ENCODE peak calls at places on chromosomes 7 and 10, in five cellular contexts. Y, W, J, O and R are unnamed samples.

GRCh38 chr10:62303922-62304321 is 35.3 kb upstream of the RTKN2 start:
- DNase-seq in O (no peak), J (no peak), W (no peak), Y (no peak), R (no peak)

GRCh38 chr10:113441871-113442270 is 111.0 kb upstream of the HABP2 start:
- DNase-seq in Y (no peak), J (no peak), W (no peak), O (no peak), R (no peak)

GRCh38 chr7:73741600-73741999 is 3.0 kb upstream of the ABHD11 start:
- DNase-seq in W (no peak), Y (no peak), O (no peak), J (no peak), R (no peak)

GRCh38 chr7:20323587-20323986 is 7.1 kb upstream of the ITGB8 start:
- DNase-seq in Y (no peak), J (no peak), W (no peak), O (no peak), R (no peak)

GRCh38 chr7:31688347-31688746 is 1.3 kb downstream of the PPP1R17 start:
- DNase-seq in O (no peak), Y (no peak), J (peak; percentile 46), W (no peak), R (no peak)

GRCh38 chr7:43612599-43613589 is 30.0 kb downstream of the STK17A start:
- DNase-seq in O (no peak), J (no peak), Y (no peak), W (no peak), R (no peak)

GRCh38 chr10:99685232-99686041 is 26.1 kb downstream of the ENTPD7 start:
- DNase-seq in J (no peak), Y (no peak), O (no peak), W (no peak), R (no peak)

GRCh38 chr7:28815928-28816373 is 142.2 kb downstream of the TRIL start:
- DNase-seq in O (no peak), J (no peak), W (no peak), Y (no peak), R (no peak)

GRCh38 chr7:41096921-41097320 is 606.0 kb downstream of the INHBA start:
- DNase-seq in Y (no peak), O (no peak), W (no peak), J (no peak), R (no peak)

GRCh38 chr10:28087675-28088351 is 88.9 kb upstream of the ODAD2 start:
- DNase-seq in W (no peak), J (no peak), O (no peak), Y (no peak), R (no peak)

GRCh38 chr10:76922666-76923065 is 714.9 kb downstream of the KCNMA1 start:
- DNase-seq in W (no peak), Y (no peak), O (no peak), J (no peak), R (no peak)

GRCh38 chr10:60428387-60428737 is 38.7 kb upstream of the ANK3 start:
- DNase-seq in O (no peak), Y (no peak), W (no peak), J (no peak), R (no peak)

GRCh38 chr7:92520024-92520423 is 8.3 kb downstream of the PEX1 start:
- DNase-seq in Y (no peak), J (no peak), O (no peak), W (no peak), R (no peak)

GRCh38 chr7:26083113-26083512 is 68.9 kb upstream of the NFE2L3 start:
- DNase-seq in W (no peak), Y (no peak), O (no peak), J (no peak), R (no peak)

GRCh38 chr7:141697211-141697871 is 4.6 kb downstream of the DENND11 start:
- DNase-seq in O (no peak), W (no peak), J (no peak), Y (no peak), R (no peak)

GRCh38 chr10:125824736-125825135 is 1.4 kb downstream of the BCCIP start:
- DNase-seq in O (no peak), J (no peak), Y (no peak), W (no peak), R (no peak)

GRCh38 chr7:55574062-55574717 is 1.9 kb upstream of the VOPP1 start:
- DNase-seq in Y (no peak), W (no peak), O (no peak), J (no peak), R (no peak)

GRCh38 chr10:52682766-52683165 is 89.8 kb downstream of the MBL2 start:
- DNase-seq in J (no peak), Y (no peak), O (no peak), W (no peak), R (peak; percentile 14)

GRCh38 chr10:69406302-69406811 is 10.4 kb downstream of the TACR2 start:
- DNase-seq in W (no peak), Y (no peak), J (no peak), O (no peak), R (no peak)

GRCh38 chr7:127673902-127674301 is 21.9 kb downstream of the SND1 start:
- DNase-seq in O (no peak), J (no peak), Y (no peak), W (no peak), R (no peak)

GRCh38 chr7:116138202-116138801 is 72.0 kb upstream of the TES start:
- DNase-seq in O (peak; percentile 48), W (no peak), J (no peak), Y (no peak), R (peak; percentile 10)

GRCh38 chr7:37182011-37182478 is 266.6 kb downstream of the ELMO1 start:
- DNase-seq in Y (no peak), O (peak; percentile 71), W (peak; percentile 60), J (peak; percentile 90), R (peak; percentile 59)

GRCh38 chr7:129021656-129022055 is 33.3 kb downstream of the TNPO3 start:
- DNase-seq in O (no peak), Y (no peak), W (no peak), J (no peak), R (no peak)

GRCh38 chr7:16564909-16565426 is 38.3 kb downstream of the LRRC72 start:
- DNase-seq in Y (no peak), W (no peak), J (no peak), O (peak; percentile 66), R (no peak)

GRCh38 chr7:90411510-90411909 is 8.2 kb downstream of the CLDN12 start:
- DNase-seq in J (no peak), O (peak; percentile 10), W (no peak), Y (no peak), R (no peak)

DNA sequence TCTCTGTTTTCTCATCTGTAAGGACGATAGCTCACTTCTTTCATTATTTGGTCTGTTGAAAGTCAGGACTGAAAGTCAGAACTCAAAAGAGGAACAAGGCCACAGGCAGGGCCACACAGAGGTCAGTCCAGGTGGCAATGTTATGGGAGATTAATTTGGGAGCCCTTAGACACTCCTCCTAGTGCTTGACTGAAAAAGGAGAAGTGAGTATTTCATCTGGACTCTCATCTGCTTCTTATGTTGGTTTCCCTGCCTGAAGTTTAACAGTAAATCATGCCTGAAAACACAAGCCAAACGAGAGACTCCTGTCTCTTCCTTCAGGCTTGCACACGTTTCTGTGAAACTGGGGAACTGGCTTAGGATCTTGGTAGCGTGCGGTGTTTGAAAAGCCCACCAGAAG is 248.5 kb downstream of the BUB3 start:
- DNase-seq in W (no peak), O (no peak), J (peak; percentile 72), Y (no peak), R (no peak)
- TF ChIP-seq POLR2A in W (no peak), O (no peak), J (no peak), Y (no peak), R (no peak)

GRCh38 chr7:154688952-154689351 is 314.0 kb downstream of the PAXIP1 start:
- DNase-seq in W (no peak), Y (no peak), J (no peak), O (no peak), R (no peak)

GRCh38 chr7:154695836-154696235 is 307.1 kb downstream of the PAXIP1 start:
- DNase-seq in W (no peak), O (no peak), Y (no peak), J (no peak), R (no peak)

GRCh38 chr7:154690411-154690810 is 312.5 kb downstream of the PAXIP1 start:
- DNase-seq in W (no peak), O (no peak), Y (no peak), J (no peak), R (no peak)

GRCh38 chr7:154696556-154696955 is 306.4 kb downstream of the PAXIP1 start:
- DNase-seq in Y (no peak), J (no peak), W (no peak), O (no peak), R (no peak)

DNA sequence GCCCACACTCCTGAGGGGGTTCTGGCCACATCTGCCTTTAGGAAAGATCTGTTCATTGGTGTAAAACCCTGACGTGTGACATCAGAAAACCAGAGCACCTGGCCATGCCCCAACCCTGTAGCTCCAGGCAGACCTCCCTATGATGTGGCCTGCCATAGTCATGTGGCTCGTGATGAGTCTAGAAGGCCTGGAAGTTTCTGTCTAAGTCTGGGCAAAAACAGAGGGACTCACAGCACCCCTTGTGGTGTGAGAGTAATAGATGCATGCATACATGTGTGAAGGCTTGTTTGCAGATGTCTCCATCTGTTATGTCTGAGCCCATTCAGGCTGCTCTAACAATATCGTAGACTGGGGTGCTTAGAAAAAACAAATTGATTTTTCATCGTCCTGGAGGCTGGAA is 309.3 kb downstream of the PAXIP1 start:
- DNase-seq in Y (no peak), O (no peak), W (no peak), J (no peak), R (no peak)
- TF ChIP-seq CTCF in Y (no peak), O (no peak), W (no peak), J (no peak), R (no peak)

DNA sequence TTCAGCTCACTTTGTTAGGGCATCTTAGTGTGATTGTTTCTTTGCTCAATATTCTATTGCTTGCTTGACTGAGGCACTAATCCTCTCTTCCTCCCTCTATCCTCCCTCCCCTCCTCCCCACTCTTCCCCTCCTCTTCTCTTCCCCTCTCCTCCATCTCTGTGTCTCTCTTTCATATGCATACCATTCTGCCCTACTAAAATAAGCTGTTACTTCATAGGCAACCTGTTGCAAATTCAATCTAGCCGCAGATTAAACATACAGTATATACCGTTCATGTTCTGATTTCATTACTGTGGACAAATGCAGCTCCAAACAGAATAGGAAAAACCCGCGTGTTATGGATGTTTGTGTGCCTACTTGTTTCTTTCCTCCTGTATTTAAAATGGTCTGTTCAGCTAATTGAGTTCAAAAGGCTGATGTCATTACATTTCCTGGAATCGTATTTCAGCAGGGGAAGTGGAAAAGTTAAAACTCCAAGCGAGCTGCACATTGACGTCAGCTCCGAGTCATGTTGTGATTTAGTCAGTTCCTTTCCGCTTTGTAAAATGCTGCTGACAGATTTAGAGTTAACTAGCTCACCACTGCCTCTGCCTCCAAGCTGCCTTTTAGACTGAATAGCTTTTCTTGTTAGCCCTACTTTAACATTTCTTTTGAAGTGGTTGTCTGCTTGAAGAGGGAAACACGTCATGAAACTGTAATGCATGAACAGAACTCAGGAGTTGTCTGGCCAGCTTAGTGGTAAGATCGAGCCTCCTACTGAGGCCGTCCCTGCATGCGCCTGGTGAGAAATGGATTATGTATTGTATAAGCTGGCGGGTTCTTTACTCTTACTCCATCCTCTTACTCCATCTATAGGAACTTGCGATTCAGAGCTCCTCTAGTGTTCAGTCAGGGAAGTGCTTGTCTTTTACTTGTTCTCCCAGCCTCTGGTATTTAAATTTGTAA is 69.0 kb downstream of the CREM start:
- DNase-seq in W (peak; percentile 83), J (peak; percentile 90), O (peak; percentile 82), Y (no peak), R (peak; percentile 55)
- TF ChIP-seq POLR2A in W (no peak), J (peak; percentile 32), O (no peak), Y (peak; percentile 55), R (no peak)

DNA sequence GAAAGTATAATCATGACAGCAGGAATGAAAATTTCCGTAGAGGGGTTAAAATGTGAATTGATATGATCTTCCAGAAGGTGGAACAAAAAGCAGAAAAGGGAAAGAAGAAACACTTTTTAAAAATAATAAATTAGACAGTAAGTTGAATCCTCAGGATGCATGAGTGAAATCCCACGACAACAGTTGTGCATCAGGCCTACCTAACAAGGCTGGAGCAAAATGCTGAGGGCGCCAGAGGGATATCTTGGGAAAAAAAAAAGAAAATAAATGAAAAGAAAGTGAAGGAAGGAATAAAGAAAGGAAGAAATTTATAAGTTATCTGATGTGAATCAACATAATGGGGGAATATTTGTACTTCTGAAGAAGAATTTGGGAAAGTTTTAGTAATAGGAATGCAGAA is 13.0 kb upstream of the HUS1 start:
- DNase-seq in W (no peak), J (no peak), Y (no peak), O (no peak), R (no peak)
- TF ChIP-seq CTCF in W (no peak), J (no peak), Y (no peak), O (peak; percentile 26), R (no peak)